ENCODE peak calls at places on chromosomes 1 and 21, in six cellular contexts. One of them, this sample, is unnamed.

GRCh38 chr21:37557261-37557950 is 190.8 kb downstream of the DYRK1A start:
- DNase-seq in effector memory CD4-positive, alpha-beta T cell: no peak
- DNase-seq in tibial nerve: no peak
- DNase-seq in brain microvascular endothelial cell: no peak
- DNase-seq in coronary artery: no peak
- DNase-seq in left ventricle myocardium inferior: no peak
- DNase-seq in this sample: no peak

GRCh38 chr1:118254001-118254400 is 69.0 kb upstream of the SPAG17 start:
- DNase-seq in effector memory CD4-positive, alpha-beta T cell: no peak
- DNase-seq in tibial nerve: no peak
- DNase-seq in brain microvascular endothelial cell: no peak
- DNase-seq in coronary artery: no peak
- DNase-seq in left ventricle myocardium inferior: no peak
- DNase-seq in this sample: no peak

GRCh38 chr1:12480748-12481362 is 137.2 kb downstream of the DHRS3 start:
- DNase-seq in effector memory CD4-positive, alpha-beta T cell: no peak
- DNase-seq in tibial nerve: no peak
- DNase-seq in brain microvascular endothelial cell: peak
- DNase-seq in coronary artery: no peak
- DNase-seq in left ventricle myocardium inferior: no peak
- DNase-seq in this sample: no peak

GRCh38 chr1:175514309-175515001 is 228.9 kb downstream of the TNR start:
- DNase-seq in effector memory CD4-positive, alpha-beta T cell: no peak
- DNase-seq in tibial nerve: no peak
- DNase-seq in brain microvascular endothelial cell: no peak
- DNase-seq in coronary artery: peak
- DNase-seq in left ventricle myocardium inferior: no peak
- DNase-seq in this sample: no peak

GRCh38 chr1:9439074-9439761 is 100.0 kb upstream of the SLC25A33 start:
- DNase-seq in effector memory CD4-positive, alpha-beta T cell: no peak
- DNase-seq in tibial nerve: peak
- DNase-seq in brain microvascular endothelial cell: no peak
- DNase-seq in coronary artery: no peak
- DNase-seq in left ventricle myocardium inferior: no peak
- DNase-seq in this sample: no peak

GRCh38 chr21:28714795-28715464 is 277.7 kb downstream of the LTN1 start:
- DNase-seq in effector memory CD4-positive, alpha-beta T cell: no peak
- DNase-seq in tibial nerve: no peak
- DNase-seq in brain microvascular endothelial cell: peak
- DNase-seq in coronary artery: no peak
- DNase-seq in left ventricle myocardium inferior: no peak
- DNase-seq in this sample: no peak

GRCh38 chr21:45371649-45372048 is 33.3 kb upstream of the COL18A1 start:
- DNase-seq in effector memory CD4-positive, alpha-beta T cell: no peak
- DNase-seq in tibial nerve: no peak
- DNase-seq in brain microvascular endothelial cell: no peak
- DNase-seq in coronary artery: no peak
- DNase-seq in left ventricle myocardium inferior: no peak
- DNase-seq in this sample: no peak

GRCh38 chr1:96782861-96783260 is 61.3 kb downstream of the PTBP2 start:
- DNase-seq in effector memory CD4-positive, alpha-beta T cell: no peak
- DNase-seq in tibial nerve: no peak
- DNase-seq in brain microvascular endothelial cell: no peak
- DNase-seq in coronary artery: no peak
- DNase-seq in left ventricle myocardium inferior: no peak
- DNase-seq in this sample: no peak

GRCh38 chr1:101190441-101190840 is 46.4 kb upstream of the S1PR1 start:
- DNase-seq in effector memory CD4-positive, alpha-beta T cell: no peak
- DNase-seq in tibial nerve: no peak
- DNase-seq in brain microvascular endothelial cell: no peak
- DNase-seq in coronary artery: no peak
- DNase-seq in left ventricle myocardium inferior: no peak
- DNase-seq in this sample: no peak

DNA sequence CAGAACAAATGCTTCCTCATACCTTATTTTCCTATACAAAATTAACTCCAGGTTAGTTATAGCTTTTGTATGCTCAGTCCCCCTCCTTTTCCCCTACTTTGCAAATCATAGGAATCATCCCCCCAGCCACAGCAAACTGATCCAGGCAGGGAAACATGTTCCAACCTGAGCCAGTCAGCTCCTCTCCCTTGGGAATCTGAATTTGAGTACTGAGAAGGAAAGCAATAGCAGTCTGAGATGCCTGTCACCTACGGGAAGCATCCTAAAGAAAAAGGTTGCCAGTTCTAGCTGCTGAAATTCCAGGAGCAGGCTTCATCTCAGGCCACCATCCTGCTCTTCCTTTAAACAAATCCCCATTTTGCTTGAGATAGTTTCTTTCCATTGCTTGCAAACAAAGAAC is 6.9 kb downstream of the ADSS2 start:
- DNase-seq in effector memory CD4-positive, alpha-beta T cell: no peak
- DNase-seq in tibial nerve: no peak
- DNase-seq in brain microvascular endothelial cell: no peak
- DNase-seq in coronary artery: no peak
- DNase-seq in left ventricle myocardium inferior: no peak
- DNase-seq in this sample: no peak
- H3K27ac ChIP-seq in effector memory CD4-positive, alpha-beta T cell: no peak
- H3K27ac ChIP-seq in tibial nerve: no peak
- H3K27ac ChIP-seq in brain microvascular endothelial cell: no peak
- H3K27ac ChIP-seq in coronary artery: peak
- H3K27ac ChIP-seq in left ventricle myocardium inferior: peak
- H3K27ac ChIP-seq in this sample: peak

GRCh38 chr1:247113094-247113497 is 8.9 kb upstream of the ZNF669 start:
- DNase-seq in effector memory CD4-positive, alpha-beta T cell: no peak
- DNase-seq in tibial nerve: no peak
- DNase-seq in brain microvascular endothelial cell: no peak
- DNase-seq in coronary artery: no peak
- DNase-seq in left ventricle myocardium inferior: no peak
- DNase-seq in this sample: no peak

GRCh38 chr1:247110627-247111258 is 6.6 kb upstream of the ZNF669 start:
- DNase-seq in effector memory CD4-positive, alpha-beta T cell: no peak
- DNase-seq in tibial nerve: no peak
- DNase-seq in brain microvascular endothelial cell: no peak
- DNase-seq in coronary artery: no peak
- DNase-seq in left ventricle myocardium inferior: no peak
- DNase-seq in this sample: no peak

GRCh38 chr1:247111636-247112478 is 7.7 kb upstream of the ZNF669 start:
- DNase-seq in effector memory CD4-positive, alpha-beta T cell: no peak
- DNase-seq in tibial nerve: peak
- DNase-seq in brain microvascular endothelial cell: no peak
- DNase-seq in coronary artery: peak
- DNase-seq in left ventricle myocardium inferior: peak
- DNase-seq in this sample: peak

GRCh38 chr1:247112479-247112781 is 8.3 kb upstream of the ZNF669 start:
- DNase-seq in effector memory CD4-positive, alpha-beta T cell: no peak
- DNase-seq in tibial nerve: no peak
- DNase-seq in brain microvascular endothelial cell: no peak
- DNase-seq in coronary artery: no peak
- DNase-seq in left ventricle myocardium inferior: no peak
- DNase-seq in this sample: no peak

GRCh38 chr1:247111259-247111635 is 7.1 kb upstream of the ZNF669 start:
- DNase-seq in effector memory CD4-positive, alpha-beta T cell: no peak
- DNase-seq in tibial nerve: no peak
- DNase-seq in brain microvascular endothelial cell: no peak
- DNase-seq in coronary artery: no peak
- DNase-seq in left ventricle myocardium inferior: no peak
- DNase-seq in this sample: no peak
- H3K27ac ChIP-seq in effector memory CD4-positive, alpha-beta T cell: no peak
- H3K27ac ChIP-seq in tibial nerve: peak
- H3K27ac ChIP-seq in brain microvascular endothelial cell: no peak
- H3K27ac ChIP-seq in coronary artery: peak
- H3K27ac ChIP-seq in left ventricle myocardium inferior: peak
- H3K27ac ChIP-seq in this sample: peak

DNA sequence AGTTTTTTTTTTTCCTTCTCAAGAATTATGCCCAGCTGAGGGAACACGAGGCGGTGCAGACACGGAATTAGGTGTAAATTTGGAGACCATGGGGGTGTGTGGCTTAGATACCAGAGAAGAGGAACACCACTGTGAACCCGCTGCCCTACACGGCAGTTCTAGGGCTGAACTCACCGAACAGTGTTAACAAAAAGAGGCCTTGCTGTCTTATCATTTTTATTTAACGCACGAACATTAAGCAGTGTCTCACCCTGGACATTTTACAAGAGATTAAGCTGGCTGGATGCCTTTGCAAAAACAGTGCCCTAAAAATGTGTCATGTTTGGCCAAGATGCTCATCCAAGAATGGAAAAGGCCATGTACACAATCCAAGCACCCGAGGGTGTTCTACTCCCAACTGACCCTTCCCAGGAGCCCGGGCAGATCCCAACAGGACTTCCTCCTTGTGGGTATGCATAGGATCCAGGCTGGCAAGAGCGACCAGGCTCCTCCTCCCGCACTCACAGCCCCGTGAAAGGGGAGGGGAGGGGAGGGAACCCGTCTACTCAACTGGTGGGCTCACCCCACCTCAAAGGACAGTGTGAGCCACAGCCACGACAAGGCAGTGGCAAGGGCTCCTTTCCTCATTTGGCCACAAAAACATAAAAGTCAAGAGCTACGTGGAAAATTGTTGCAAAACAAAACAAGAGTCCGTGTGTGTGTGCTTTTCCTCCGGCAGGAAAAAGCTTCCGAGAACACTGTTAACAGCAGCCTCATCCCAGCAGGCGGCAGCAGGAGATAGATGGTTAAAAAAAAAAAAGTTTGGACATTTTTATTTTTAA is 20.3 kb downstream of the C2CD2 start:
- DNase-seq in effector memory CD4-positive, alpha-beta T cell: no peak
- DNase-seq in tibial nerve: no peak
- DNase-seq in brain microvascular endothelial cell: no peak
- DNase-seq in coronary artery: no peak
- DNase-seq in left ventricle myocardium inferior: no peak
- DNase-seq in this sample: no peak
- H3K27ac ChIP-seq in effector memory CD4-positive, alpha-beta T cell: no peak
- H3K27ac ChIP-seq in tibial nerve: peak
- H3K27ac ChIP-seq in brain microvascular endothelial cell: peak
- H3K27ac ChIP-seq in coronary artery: peak
- H3K27ac ChIP-seq in left ventricle myocardium inferior: peak
- H3K27ac ChIP-seq in this sample: no peak

DNA sequence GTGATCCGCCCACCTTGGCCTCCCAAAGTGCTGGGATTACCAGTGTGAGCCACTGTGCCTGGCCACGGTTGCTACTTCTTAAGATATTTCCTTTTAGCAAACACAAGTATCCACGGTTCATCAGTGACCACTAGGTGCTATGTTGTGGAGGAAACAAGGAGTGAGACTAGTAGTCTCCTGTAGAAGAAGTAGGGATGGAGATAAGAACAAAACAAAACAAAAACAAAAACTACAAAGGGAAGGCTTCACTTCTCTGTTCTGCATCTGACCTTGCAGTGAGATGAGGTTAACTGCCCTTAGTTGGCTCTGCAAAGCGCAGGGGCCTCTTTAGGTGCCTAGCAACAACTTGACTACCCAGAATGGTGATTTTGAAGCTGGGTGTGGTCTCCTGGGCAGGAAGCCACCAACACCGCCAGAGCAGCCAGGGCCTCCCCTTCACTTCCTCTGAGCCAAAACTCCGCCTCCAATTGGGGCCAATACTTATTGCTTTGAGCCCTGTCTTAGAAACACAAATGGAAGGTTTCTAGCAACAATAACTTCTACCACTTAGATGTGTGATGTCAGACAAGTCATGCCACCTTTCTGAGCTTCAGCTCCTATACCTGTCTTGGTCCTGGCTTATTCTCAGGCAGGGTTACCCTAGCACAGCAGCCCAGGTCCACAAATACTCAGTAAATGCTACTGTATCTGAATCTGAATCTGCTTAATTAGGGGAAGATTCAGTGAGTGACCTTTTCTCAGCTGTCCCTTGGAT is 12.7 kb upstream of the CDC42 start:
- DNase-seq in effector memory CD4-positive, alpha-beta T cell: peak
- DNase-seq in tibial nerve: no peak
- DNase-seq in brain microvascular endothelial cell: no peak
- DNase-seq in coronary artery: no peak
- DNase-seq in left ventricle myocardium inferior: peak
- DNase-seq in this sample: no peak
- H3K27ac ChIP-seq in effector memory CD4-positive, alpha-beta T cell: peak
- H3K27ac ChIP-seq in tibial nerve: peak
- H3K27ac ChIP-seq in brain microvascular endothelial cell: no peak
- H3K27ac ChIP-seq in coronary artery: no peak
- H3K27ac ChIP-seq in left ventricle myocardium inferior: peak
- H3K27ac ChIP-seq in this sample: no peak